ENCODE peak calls at places on chromosomes 4 and X, in seven cellular contexts. Q is brain microvascular endothelial cell, J is AG08396, Y is skeletal muscle cell, W is iPS DF 19.7, F is IMR-90, U is GM03348. N is an unnamed sample.

GRCh38 chrX:137052641-137053235 is 18.9 kb upstream of the GPR101 start:
- DNase-seq in F (no peak), J (peak), Q (no peak), Y (no peak), U (peak), W (no peak), N (no peak)

GRCh38 chrX:13763489-13763888 is 28.9 kb downstream of the OFD1 start:
- DNase-seq in F (no peak), J (no peak), W (no peak), Y (no peak), U (no peak), Q (no peak), N (no peak)

GRCh38 chr4:159222158-159222557 is 119.3 kb downstream of the RAPGEF2 start:
- DNase-seq in Q (no peak), U (no peak), Y (no peak), F (no peak), W (no peak), J (no peak), N (no peak)

GRCh38 chr4:149031399-149031798 is 589.2 kb upstream of the NR3C2 start:
- DNase-seq in J (no peak), Y (no peak), U (peak), F (peak), Q (no peak), W (no peak), N (peak)

GRCh38 chrX:42102586-42103282 is 179.4 kb upstream of the CASK start:
- DNase-seq in U (no peak), Q (no peak), F (no peak), J (no peak), W (no peak), Y (no peak), N (no peak)

GRCh38 chr4:109977854-109978501 is 65.3 kb downstream of the EGF start:
- DNase-seq in F (peak), U (peak), J (peak), Q (peak), Y (no peak), W (no peak), N (no peak)

GRCh38 chr4:3085948-3086670 is 11.6 kb downstream of the HTT start:
- DNase-seq in Q (no peak), U (no peak), Y (no peak), W (no peak), F (no peak), J (no peak), N (no peak)

GRCh38 chrX:50978920-50979660 is 68.6 kb downstream of the BMP15 start:
- DNase-seq in F (no peak), W (no peak), J (no peak), U (no peak), Q (no peak), Y (no peak), N (no peak)

GRCh38 chr4:71609159-71609558 is 174.7 kb downstream of the GC start:
- DNase-seq in J (no peak), F (no peak), U (peak), Y (no peak), Q (peak), W (no peak), N (no peak)